ENCODE peak calls at places on chromosomes 13 and 19, in five cellular contexts. L is GM23248; C is tibial nerve; Q is aorta; G is CD4-positive, alpha-beta memory T cell. F is an unnamed sample. For H3K27me3 and H3K4me1, the result is how much of the 10 kb centered on the place peaks cover.

GRCh38 chr13:98129059-98129741 is 13.7 kb upstream of the FARP1 start:
- DNase-seq in L (peak), Q (no peak), G (no peak), C (no peak), F (no peak)

GRCh38 chr19:48500830-48501445 is 10.7 kb downstream of the LMTK3 start:
- DNase-seq in L (no peak), G (no peak), Q (no peak), C (no peak), F (no peak)

GRCh38 chr13:106176103-106176502 is 359.4 kb downstream of the EFNB2 start:
- DNase-seq in C (no peak), G (no peak), L (peak), Q (no peak), F (no peak)

GRCh38 chr13:48949566-48950506 is 25.9 kb upstream of the FNDC3A start:
- DNase-seq in Q (no peak), L (no peak), G (no peak), C (no peak), F (no peak)

GRCh38 chr13:80224468-80224867 is 116.5 kb downstream of the SPRY2 start:
- DNase-seq in L (no peak), Q (no peak), G (no peak), C (no peak), F (no peak)

GRCh38 chr19:15199652-15200574 is 882 bp downstream of the NOTCH3 start:
- DNase-seq in C (no peak), Q (peak), G (no peak), L (peak), F (no peak)

GRCh38 chr13:48583859-48584311 is 51.0 kb upstream of the RCBTB2 start:
- DNase-seq in C (no peak), Q (no peak), L (no peak), G (no peak), F (no peak)

GRCh38 chr13:49185264-49185663 is 34.9 kb upstream of the MLNR start:
- DNase-seq in G (no peak), C (no peak), L (no peak), Q (no peak), F (no peak)

GRCh38 chr13:50107205-50107604 is 92.0 kb downstream of the KCNRG start:
- DNase-seq in Q (no peak), G (no peak), C (no peak), L (no peak), F (no peak)

GRCh38 chr13:64130600-64130999 is 2715.0 kb upstream of the PCDH20 start:
- DNase-seq in L (no peak), C (no peak), G (no peak), Q (no peak), F (peak)

GRCh38 chr19:45884682-45885555 is 1.0 kb downstream of the IRF2BP1 start:
- DNase-seq in L (peak), C (no peak), G (no peak), Q (no peak), F (no peak)

GRCh38 chr19:33865306-33865705 is 68.6 kb downstream of the KCTD15 start:
- DNase-seq in G (no peak), Q (no peak), L (no peak), C (no peak), F (no peak)

GRCh38 chr13:58795715-58796114 is 1164.2 kb downstream of the PCDH17 start:
- DNase-seq in L (no peak), C (no peak), G (no peak), Q (no peak), F (no peak)

GRCh38 chr13:51747438-51748434 is 56.2 kb downstream of the DHRS12 start:
- DNase-seq in Q (no peak), C (no peak), L (no peak), G (no peak), F (no peak)

GRCh38 chr13:113208424-113209335 is at the start of gene PCID2:
- DNase-seq in Q (peak), G (peak), C (peak), L (peak), F (peak)

GRCh38 chr19:16847407-16847806 is 18.2 kb downstream of the SIN3B start:
- DNase-seq in L (no peak), Q (no peak), G (no peak), C (no peak), F (no peak)

GRCh38 chr13:80716610-80717081 is 375.7 kb upstream of the SPRY2 start:
- DNase-seq in G (no peak), Q (peak), L (no peak), C (no peak), F (no peak)

GRCh38 chr13:101053694-101054093 is 362.6 kb downstream of the NALCN start:
- DNase-seq in L (no peak), G (no peak), Q (no peak), C (no peak), F (no peak)

GRCh38 chr13:91105270-91105669 is 242.2 kb upstream of the MIR17HG start:
- DNase-seq in G (no peak), Q (no peak), L (no peak), C (no peak), F (no peak)

GRCh38 chr13:34469212-34469983 is 472.7 kb upstream of the NBEA start:
- DNase-seq in L (no peak), C (no peak), Q (no peak), G (no peak), F (no peak)

GRCh38 chr19:55676384-55676783 is 1.4 kb downstream of the EPN1 start:
- DNase-seq in L (peak), G (no peak), Q (no peak), C (no peak), F (no peak)

GRCh38 chr13:82436099-82436585 is 1446.1 kb downstream of the SLITRK1 start:
- DNase-seq in G (no peak), Q (no peak), C (no peak), L (no peak), F (no peak)

GRCh38 chr19:14006766-14007562 is 844 bp upstream of the RFX1 start:
- DNase-seq in L (no peak), C (no peak), G (no peak), Q (peak), F (peak)

GRCh38 chr19:29680447-29680846 is 15.2 kb downstream of the PLEKHF1 start:
- DNase-seq in C (no peak), L (no peak), Q (no peak), G (peak), F (peak)

GRCh38 chr13:95039415-95039814 is 261.8 kb downstream of the ABCC4 start:
- DNase-seq in L (peak), Q (no peak), C (no peak), G (no peak), F (no peak)

GRCh38 chr13:98476538-98476966 is 100.4 kb downstream of the STK24 start:
- DNase-seq in C (no peak), G (peak), L (peak), Q (no peak), F (peak)

GRCh38 chr19:41702208-41702651 is 6.2 kb upstream of the CEACAM5 start:
- DNase-seq in Q (peak), L (peak), C (no peak), G (no peak), F (no peak)

GRCh38 chr13:113407103-113407530 is 43.2 kb upstream of the GRTP1 start:
- DNase-seq in Q (peak), C (no peak), G (no peak), L (no peak), F (no peak)

GRCh38 chr19:18418725-18419194 is 438 bp upstream of the SSBP4 start:
- DNase-seq in Q (peak), C (no peak), G (no peak), L (peak), F (no peak)

GRCh38 chr19:35088514-35088913 is 27.1 kb upstream of the FXYD3 start:
- DNase-seq in Q (no peak), L (peak), G (no peak), C (no peak), F (no peak)

GRCh38 chr19:50874185-50874584 is 946 bp downstream of the KLK2 start:
- DNase-seq in C (no peak), L (no peak), Q (no peak), G (no peak), F (no peak)
- H3K27me3 ChIP-seq in C (under half), L (under half), Q (under half), G (under half), F (half or more)

DNA sequence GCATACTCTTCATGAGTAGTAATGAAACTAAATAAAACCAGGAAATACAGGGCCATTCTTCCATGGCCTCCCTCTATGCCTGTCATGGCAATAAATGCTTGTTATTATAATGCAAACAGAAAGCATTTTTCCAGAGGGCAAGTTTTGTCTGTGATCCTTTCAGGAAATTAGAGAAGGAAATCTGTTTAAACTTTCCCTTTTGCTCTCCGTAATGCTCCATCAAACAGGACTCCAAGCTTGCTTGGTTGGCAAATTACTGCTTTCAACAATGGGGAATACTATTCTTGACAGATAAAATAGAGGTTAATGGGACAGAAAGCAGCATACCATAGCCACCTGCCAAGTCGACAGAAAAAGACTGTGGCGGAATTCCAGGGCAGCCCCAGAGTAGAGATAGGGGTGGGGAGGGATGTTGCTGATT is 252.5 kb downstream of the LHFPL6 start:
- DNase-seq in G (no peak), C (no peak), L (no peak), Q (no peak), F (peak)
- H3K4me1 ChIP-seq in G (under half), C (under half), L (under half), Q (under half), F (half or more)

DNA sequence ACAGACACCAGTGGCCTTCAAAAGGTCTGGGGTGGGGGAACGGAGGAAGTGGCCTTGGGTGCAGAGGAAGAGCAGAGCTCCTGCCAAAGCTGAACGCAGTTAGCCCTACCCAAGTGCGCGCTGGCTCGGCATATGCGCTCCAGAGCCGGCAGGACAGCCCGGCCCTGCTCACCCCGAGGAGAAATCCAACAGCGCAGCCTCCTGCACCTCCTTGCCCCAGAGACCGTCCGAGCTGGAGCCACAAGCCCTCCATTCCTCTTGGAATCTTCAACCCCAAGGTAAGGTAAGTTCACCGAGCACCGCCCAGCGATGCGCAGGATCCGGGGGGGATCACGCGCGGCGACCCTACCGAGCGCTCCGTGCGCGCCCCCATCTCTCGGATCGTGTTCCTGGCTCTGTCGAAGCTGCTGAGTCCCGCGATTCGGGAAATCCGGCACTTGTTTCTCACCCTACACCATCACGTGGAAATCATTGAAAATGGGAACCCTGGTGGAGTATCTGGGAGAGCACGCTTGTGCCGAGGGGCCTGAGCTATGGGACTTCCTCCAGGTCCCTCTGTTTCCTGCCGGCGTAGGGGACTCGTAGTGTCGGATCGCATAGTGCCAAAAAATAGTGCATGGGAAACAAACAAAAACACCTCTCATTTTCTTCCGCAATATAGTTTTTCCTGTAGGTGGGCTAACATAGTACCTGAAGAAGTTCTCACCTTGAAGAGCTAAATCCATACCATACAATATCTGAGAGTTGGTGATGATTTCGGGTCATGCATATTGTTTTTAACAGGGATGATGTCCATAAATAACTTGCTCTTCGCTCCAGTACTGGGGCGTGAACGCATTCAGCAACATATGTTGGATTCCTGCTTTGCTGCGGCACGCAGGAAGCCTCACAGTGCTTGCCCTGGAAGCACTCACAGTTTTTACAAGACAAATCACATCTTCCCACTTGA is 9.3 kb downstream of the PDX1 start:
- DNase-seq in C (no peak), G (no peak), Q (no peak), L (no peak), F (no peak)
- H3K27me3 ChIP-seq in C (half or more), G (under half), Q (under half), L (half or more), F (half or more)

GRCh38 chr19:58367698-58368454 is 5.3 kb upstream of the ZNF497 start:
- DNase-seq in C (no peak), L (no peak), Q (no peak), G (no peak), F (no peak)
- H3K4me1 ChIP-seq in C (under half), L (under half), Q (under half), G (under half), F (under half)

GRCh38 chr19:4585556-4585955 is 26.1 kb upstream of the SEMA6B start:
- DNase-seq in Q (no peak), L (no peak), C (no peak), G (no peak), F (no peak)
- H3K27me3 ChIP-seq in Q (under half), L (under half), C (half or more), G (under half), F (half or more)

GRCh38 chr19:4911314-4911713 is 2.0 kb downstream of the UHRF1 start:
- DNase-seq in L (peak), C (no peak), Q (no peak), G (no peak), F (no peak)

GRCh38 chr19:4909897-4910593 is 744 bp downstream of the UHRF1 start:
- DNase-seq in Q (peak), C (peak), G (peak), L (peak), F (peak)

GRCh38 chr19:4911786-4912672 is 2.7 kb downstream of the UHRF1 start:
- DNase-seq in G (peak), Q (peak), L (peak), C (peak), F (peak)

GRCh38 chr19:4909172-4909896 is at the start of gene UHRF1:
- DNase-seq in G (no peak), L (peak), Q (peak), C (no peak), F (no peak)

DNA sequence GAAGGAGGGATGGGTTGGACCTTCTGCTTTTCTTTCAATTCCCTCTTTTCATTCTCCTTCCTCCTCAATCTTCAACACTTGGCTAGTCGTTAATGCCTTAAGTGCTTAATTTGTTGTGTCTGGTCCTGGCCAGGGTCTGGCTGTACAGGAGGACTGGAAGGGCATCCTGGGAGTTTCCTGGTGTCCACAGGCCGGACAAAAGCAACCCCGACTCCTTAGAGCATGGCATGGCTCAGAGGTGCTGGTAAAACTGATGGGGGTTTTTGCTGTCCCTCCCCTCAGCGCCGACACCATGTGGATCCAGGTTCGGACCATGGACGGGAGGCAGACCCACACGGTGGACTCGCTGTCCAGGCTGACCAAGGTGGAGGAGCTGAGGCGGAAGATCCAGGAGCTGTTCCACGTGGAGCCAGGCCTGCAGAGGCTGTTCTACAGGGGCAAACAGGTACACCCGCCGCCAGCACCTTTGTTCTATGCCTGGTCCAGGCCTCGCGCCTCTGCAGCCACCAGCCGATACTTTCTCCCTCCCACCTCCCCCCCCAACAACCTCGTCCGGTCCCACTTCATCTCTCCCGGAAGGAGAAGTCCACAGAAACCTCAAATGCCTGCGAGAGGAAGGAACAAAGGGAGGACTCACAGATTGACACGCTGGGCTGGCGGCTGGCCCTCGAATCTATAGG is 1.4 kb downstream of the UHRF1 start:
- DNase-seq in L (peak), C (no peak), G (no peak), Q (peak), F (no peak)
- H3K4me1 ChIP-seq in L (under half), C (under half), G (half or more), Q (under half), F (under half)

DNA sequence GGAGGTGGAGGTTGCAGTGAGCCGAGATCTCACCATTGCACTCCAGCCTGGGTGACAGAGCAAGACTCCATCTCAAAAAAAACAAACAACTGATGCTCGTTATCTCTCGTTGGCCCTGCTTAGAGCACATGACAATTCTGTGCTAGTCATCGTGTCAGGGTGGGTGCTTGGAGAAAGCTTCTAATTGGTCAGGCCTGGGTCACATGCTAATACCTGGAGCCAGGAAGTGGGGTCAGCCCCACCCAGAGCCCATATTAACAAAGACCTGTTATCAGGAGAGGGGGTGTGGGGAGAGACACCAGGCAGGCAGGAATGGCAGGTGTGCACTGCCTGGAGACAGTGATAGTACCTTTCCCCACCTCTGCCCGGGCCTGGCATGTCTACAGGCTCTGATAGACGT is 84.9 kb downstream of the DPF1 start:
- DNase-seq in G (no peak), C (no peak), L (no peak), Q (no peak), F (no peak)
- H3K27me3 ChIP-seq in G (under half), C (under half), L (under half), Q (under half), F (under half)

F was measured in left ventricle myocardium inferior.